ENCODE peak calls at places on chromosomes 12 and 14, in five cellular contexts. One of them, this sample, is unnamed.

GRCh38 chr12:64323006-64323405 is 67.6 kb downstream of the C12orf56 start:
- DNase-seq in mesendoderm: no peak
- DNase-seq in mesenchymal stem cell: no peak
- DNase-seq in IMR-90: no peak
- DNase-seq in neuronal stem cell: no peak
- DNase-seq in this sample: no peak

GRCh38 chr12:82109243-82109642 is 248.9 kb downstream of the CCDC59 start:
- DNase-seq in mesendoderm: no peak
- DNase-seq in mesenchymal stem cell: no peak
- DNase-seq in IMR-90: no peak
- DNase-seq in neuronal stem cell: no peak
- DNase-seq in this sample: no peak

GRCh38 chr12:50642755-50643154 is 121.1 kb upstream of the ATF1 start:
- DNase-seq in mesendoderm: no peak
- DNase-seq in mesenchymal stem cell: no peak
- DNase-seq in IMR-90: no peak
- DNase-seq in neuronal stem cell: no peak
- DNase-seq in this sample: no peak

GRCh38 chr12:62438098-62438692 is 28.4 kb upstream of the MON2 start:
- DNase-seq in mesendoderm: peak; percentile 59
- DNase-seq in mesenchymal stem cell: peak; percentile 50
- DNase-seq in IMR-90: peak; percentile 53
- DNase-seq in neuronal stem cell: peak; percentile 62
- DNase-seq in this sample: peak; percentile 39

GRCh38 chr12:6376965-6377666 is 1.8 kb upstream of the SCNN1A start:
- DNase-seq in mesendoderm: no peak
- DNase-seq in mesenchymal stem cell: no peak
- DNase-seq in IMR-90: no peak
- DNase-seq in neuronal stem cell: no peak
- DNase-seq in this sample: no peak

GRCh38 chr14:92635031-92635430 is 113.4 kb downstream of the LGMN start:
- DNase-seq in mesendoderm: no peak
- DNase-seq in mesenchymal stem cell: no peak
- DNase-seq in IMR-90: no peak
- DNase-seq in neuronal stem cell: no peak
- DNase-seq in this sample: no peak

GRCh38 chr12:98894412-98895085 is 249.5 kb downstream of the APAF1 start:
- DNase-seq in mesendoderm: peak; percentile 49
- DNase-seq in mesenchymal stem cell: no peak
- DNase-seq in IMR-90: no peak
- DNase-seq in neuronal stem cell: no peak
- DNase-seq in this sample: no peak

GRCh38 chr12:18470251-18470650 is 208.9 kb downstream of the PIK3C2G start:
- DNase-seq in mesendoderm: no peak
- DNase-seq in mesenchymal stem cell: no peak
- DNase-seq in IMR-90: no peak
- DNase-seq in neuronal stem cell: no peak
- DNase-seq in this sample: no peak

DNA sequence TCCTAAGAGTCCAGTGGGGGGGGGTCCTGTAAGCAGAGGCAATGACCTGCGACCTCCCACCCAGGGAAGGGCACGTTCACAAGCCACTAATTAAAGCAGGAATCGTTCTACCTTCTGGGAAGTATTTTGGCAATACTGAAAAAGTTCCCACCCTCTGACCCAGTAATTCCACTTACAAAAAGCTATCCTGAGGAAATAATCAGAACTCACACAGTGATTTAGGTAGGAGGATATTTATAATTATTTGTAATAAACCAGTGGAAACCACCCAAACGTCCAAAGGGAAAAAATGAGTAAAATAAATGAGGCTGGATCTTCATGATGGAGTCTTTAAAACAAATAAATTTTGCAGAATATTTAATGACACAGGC is 54.7 kb downstream of the SSH1 start:
- DNase-seq in mesendoderm: no peak
- DNase-seq in mesenchymal stem cell: peak; percentile 67
- DNase-seq in IMR-90: peak; percentile 45
- DNase-seq in neuronal stem cell: no peak
- DNase-seq in this sample: no peak
- H2BK5ac ChIP-seq in mesendoderm: no peak overlapping the region
- H2BK5ac ChIP-seq in mesenchymal stem cell: peak overlapping the region; percentile 33
- H2BK5ac ChIP-seq in IMR-90: peak overlapping the region; percentile 95
- H2BK5ac ChIP-seq in neuronal stem cell: no peak overlapping the region
- H2BK5ac ChIP-seq in this sample: peak overlapping the region; percentile 42

GRCh38 chr14:99520571-99521081 is 39.4 kb downstream of the CCNK start:
- DNase-seq in mesendoderm: peak; percentile 56
- DNase-seq in mesenchymal stem cell: no peak
- DNase-seq in IMR-90: no peak
- DNase-seq in neuronal stem cell: no peak
- DNase-seq in this sample: peak; percentile 37

GRCh38 chr14:99522934-99523660 is 41.9 kb downstream of the CCNK start:
- DNase-seq in mesendoderm: peak; percentile 65
- DNase-seq in mesenchymal stem cell: peak; percentile 41
- DNase-seq in IMR-90: peak; percentile 23
- DNase-seq in neuronal stem cell: peak; percentile 60
- DNase-seq in this sample: no peak

GRCh38 chr14:99522457-99522891 is 41.3 kb downstream of the CCNK start:
- DNase-seq in mesendoderm: peak; percentile 47
- DNase-seq in mesenchymal stem cell: peak; percentile 81
- DNase-seq in IMR-90: peak; percentile 78
- DNase-seq in neuronal stem cell: no peak
- DNase-seq in this sample: no peak

GRCh38 chr14:99521176-99522024 is 40.2 kb downstream of the CCNK start:
- DNase-seq in mesendoderm: no peak
- DNase-seq in mesenchymal stem cell: no peak
- DNase-seq in IMR-90: no peak
- DNase-seq in neuronal stem cell: no peak
- DNase-seq in this sample: no peak

DNA sequence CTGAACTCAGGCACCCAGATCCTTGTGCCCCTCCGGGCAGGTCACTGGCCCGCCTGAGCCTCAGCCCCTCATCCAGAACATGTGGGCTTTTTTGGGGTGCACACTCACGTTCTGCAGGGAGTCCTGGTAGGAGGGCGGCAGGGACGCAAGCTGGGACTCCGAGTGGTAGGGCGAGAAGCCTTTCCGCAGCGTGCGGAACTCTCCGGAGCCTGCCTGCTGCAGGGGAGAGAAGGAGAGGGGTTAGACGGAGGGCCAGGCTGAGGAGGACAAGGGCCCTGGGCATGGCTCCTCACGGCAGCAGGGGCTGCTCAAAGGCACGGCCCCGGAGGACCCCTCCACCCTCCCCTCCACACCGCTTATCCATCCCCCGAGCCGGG is 40.8 kb downstream of the CCNK start:
- DNase-seq in mesendoderm: no peak
- DNase-seq in mesenchymal stem cell: no peak
- DNase-seq in IMR-90: no peak
- DNase-seq in neuronal stem cell: no peak
- DNase-seq in this sample: no peak
- H3K4ac ChIP-seq in mesendoderm: no peak overlapping the region
- H3K4ac ChIP-seq in mesenchymal stem cell: no peak overlapping the region
- H3K4ac ChIP-seq in IMR-90: peak overlapping the region; percentile 39
- H3K4ac ChIP-seq in neuronal stem cell: no peak overlapping the region
- H3K4ac ChIP-seq in this sample: no peak overlapping the region

GRCh38 chr12:115451785-115452736 is 768.1 kb upstream of the TBX3 start:
- DNase-seq in mesendoderm: peak; percentile 92
- DNase-seq in mesenchymal stem cell: peak; percentile 33
- DNase-seq in IMR-90: peak; percentile 10
- DNase-seq in neuronal stem cell: peak; percentile 60
- DNase-seq in this sample: no peak
- H3K4me3 ChIP-seq in mesendoderm: peak overlapping the region; percentile 24
- H3K4me3 ChIP-seq in mesenchymal stem cell: peak overlapping the region; percentile 67
- H3K4me3 ChIP-seq in IMR-90: peak overlapping the region; percentile 30
- H3K4me3 ChIP-seq in neuronal stem cell: peak overlapping the region; percentile 73
- H3K4me3 ChIP-seq in this sample: peak overlapping the region; percentile 44

GRCh38 chr12:4355843-4356327 is 23.6 kb downstream of the FGF23 start:
- DNase-seq in mesendoderm: peak; percentile 92
- DNase-seq in mesenchymal stem cell: peak; percentile 9
- DNase-seq in IMR-90: peak; percentile 8
- DNase-seq in neuronal stem cell: peak; percentile 36
- DNase-seq in this sample: peak; percentile 63
- H2BK5ac ChIP-seq in mesendoderm: no peak overlapping the region
- H2BK5ac ChIP-seq in mesenchymal stem cell: no peak overlapping the region
- H2BK5ac ChIP-seq in IMR-90: no peak overlapping the region
- H2BK5ac ChIP-seq in neuronal stem cell: no peak overlapping the region
- H2BK5ac ChIP-seq in this sample: no peak overlapping the region

DNA sequence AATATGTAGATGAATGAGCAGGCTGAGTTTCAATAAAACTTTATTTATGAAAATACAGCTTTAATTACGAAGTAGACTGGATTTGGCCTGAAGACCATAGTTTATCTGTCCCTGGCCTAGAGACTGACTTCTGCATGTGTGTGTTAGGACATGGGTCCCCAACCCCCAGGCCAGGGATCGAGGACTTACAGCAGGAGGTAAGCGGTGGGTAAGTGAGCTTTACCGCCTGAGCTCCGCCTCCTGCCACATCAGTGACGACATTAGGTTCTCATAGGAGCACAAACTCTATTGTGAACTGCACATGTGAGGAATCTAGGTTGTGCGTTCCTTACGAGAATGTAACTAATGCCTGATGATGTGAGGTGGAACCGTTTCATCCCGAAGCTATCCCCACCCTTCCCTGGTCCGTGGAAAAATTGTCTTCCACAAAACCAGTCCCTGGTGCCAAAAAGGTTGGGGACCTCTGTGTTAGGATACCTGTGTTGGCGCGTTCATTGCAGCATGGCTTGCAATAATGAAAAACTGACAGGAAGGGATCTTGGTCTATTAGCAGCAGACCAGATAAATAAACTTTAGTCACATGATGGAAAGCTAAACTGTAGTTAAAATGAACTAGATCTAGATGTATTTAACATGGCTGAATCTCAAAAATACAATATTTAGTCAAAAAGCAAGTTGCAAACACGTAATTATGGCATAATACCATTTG is 4.1 kb downstream of the GLRX5 start:
- DNase-seq in mesendoderm: no peak
- DNase-seq in mesenchymal stem cell: no peak
- DNase-seq in IMR-90: no peak
- DNase-seq in neuronal stem cell: no peak
- DNase-seq in this sample: no peak
- H3K4ac ChIP-seq in mesendoderm: no peak overlapping the region
- H3K4ac ChIP-seq in mesenchymal stem cell: no peak overlapping the region
- H3K4ac ChIP-seq in IMR-90: no peak overlapping the region
- H3K4ac ChIP-seq in neuronal stem cell: no peak overlapping the region
- H3K4ac ChIP-seq in this sample: peak overlapping the region; percentile 78

DNA sequence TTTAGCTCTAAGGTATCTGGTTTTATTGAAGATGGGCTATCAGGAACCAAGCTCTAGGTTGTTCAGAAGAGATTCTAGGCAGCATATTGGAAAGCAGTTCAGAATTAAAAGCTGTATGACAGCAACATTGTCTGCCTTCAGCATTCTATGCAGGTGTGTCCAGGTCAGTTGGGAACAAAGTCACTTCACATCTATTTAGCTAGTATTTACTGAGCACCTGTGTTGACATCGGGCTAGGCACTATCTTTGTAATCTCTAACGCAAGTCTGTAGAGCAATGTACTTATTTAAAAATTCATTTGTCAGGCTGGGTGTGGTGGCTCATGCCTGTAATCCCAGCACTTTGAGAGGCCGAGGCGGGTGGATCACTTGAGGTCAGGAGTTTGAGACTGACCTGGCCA is 6.8 kb upstream of the EID3 start:
- DNase-seq in mesendoderm: no peak
- DNase-seq in mesenchymal stem cell: no peak
- DNase-seq in IMR-90: no peak
- DNase-seq in neuronal stem cell: no peak
- DNase-seq in this sample: peak; percentile 83
- H3K4me3 ChIP-seq in mesendoderm: no peak overlapping the region
- H3K4me3 ChIP-seq in mesenchymal stem cell: no peak overlapping the region
- H3K4me3 ChIP-seq in IMR-90: no peak overlapping the region
- H3K4me3 ChIP-seq in neuronal stem cell: no peak overlapping the region
- H3K4me3 ChIP-seq in this sample: no peak overlapping the region

GRCh38 chr14:68462683-68463082 is 330.2 kb downstream of the ZFP36L1 start:
- DNase-seq in mesendoderm: no peak
- DNase-seq in mesenchymal stem cell: no peak
- DNase-seq in IMR-90: no peak
- DNase-seq in neuronal stem cell: no peak
- DNase-seq in this sample: no peak
- H2BK5ac ChIP-seq in mesendoderm: no peak overlapping the region
- H2BK5ac ChIP-seq in mesenchymal stem cell: no peak overlapping the region
- H2BK5ac ChIP-seq in IMR-90: no peak overlapping the region
- H2BK5ac ChIP-seq in neuronal stem cell: no peak overlapping the region
- H2BK5ac ChIP-seq in this sample: no peak overlapping the region

GRCh38 chr12:71663561-71664410 is at the start of the genes THAP2 and ZFC3H1:
- DNase-seq in mesendoderm: peak; percentile 100
- DNase-seq in mesenchymal stem cell: peak; percentile 100
- DNase-seq in IMR-90: peak; percentile 100
- DNase-seq in neuronal stem cell: peak; percentile 97
- DNase-seq in this sample: peak; percentile 96

GRCh38 chr12:71665109-71665476 is 992 bp downstream of the THAP2 start:
- DNase-seq in mesendoderm: no peak
- DNase-seq in mesenchymal stem cell: no peak
- DNase-seq in IMR-90: no peak
- DNase-seq in neuronal stem cell: no peak
- DNase-seq in this sample: no peak

GRCh38 chr12:71664411-71665108 is 459 bp downstream of the THAP2 start:
- DNase-seq in mesendoderm: no peak
- DNase-seq in mesenchymal stem cell: no peak
- DNase-seq in IMR-90: peak; percentile 15
- DNase-seq in neuronal stem cell: no peak
- DNase-seq in this sample: no peak

GRCh38 chr12:71661977-71662522 is 1.6 kb downstream of the ZFC3H1 start:
- DNase-seq in mesendoderm: no peak
- DNase-seq in mesenchymal stem cell: peak; percentile 52
- DNase-seq in IMR-90: peak; percentile 84
- DNase-seq in neuronal stem cell: no peak
- DNase-seq in this sample: peak; percentile 7

DNA sequence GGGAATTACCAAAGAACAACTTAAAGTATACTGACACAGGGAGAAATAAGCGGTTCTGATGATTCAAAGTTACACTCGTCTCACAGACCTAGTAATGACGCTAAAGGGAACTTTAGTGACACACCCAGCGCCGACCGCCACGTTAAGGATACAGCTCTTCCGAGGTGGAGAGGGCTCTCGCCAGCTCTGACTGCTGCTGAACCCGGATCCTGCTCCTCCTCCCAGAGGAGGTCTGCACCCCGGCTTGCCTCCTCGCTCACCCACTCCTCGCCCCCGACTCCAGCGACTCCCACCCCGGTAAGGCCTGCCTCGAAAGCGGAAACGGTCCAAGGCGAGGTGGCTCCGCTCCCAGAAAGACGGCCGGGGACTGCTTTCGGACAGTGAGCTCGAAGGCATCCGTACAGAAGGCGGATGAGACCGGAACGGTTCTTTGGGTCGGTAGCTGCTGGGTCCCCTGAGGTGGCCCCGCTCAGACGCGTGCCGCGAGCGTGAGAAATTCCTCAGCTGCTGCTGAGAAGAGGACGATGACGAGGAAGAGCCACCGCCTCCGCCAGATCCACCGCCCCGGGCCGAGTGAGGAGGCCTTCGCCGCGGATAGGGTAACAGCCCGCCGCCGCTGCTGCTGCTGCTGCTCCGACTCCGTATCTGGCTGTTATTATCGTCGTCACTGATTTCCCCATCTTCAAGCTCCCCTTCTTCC is 637 bp downstream of the ZFC3H1 start:
- DNase-seq in mesendoderm: peak; percentile 82
- DNase-seq in mesenchymal stem cell: peak; percentile 88
- DNase-seq in IMR-90: peak; percentile 69
- DNase-seq in neuronal stem cell: peak; percentile 54
- DNase-seq in this sample: peak; percentile 78
- H3K4ac ChIP-seq in mesendoderm: no peak overlapping the region
- H3K4ac ChIP-seq in mesenchymal stem cell: peak overlapping the region; percentile 72
- H3K4ac ChIP-seq in IMR-90: peak overlapping the region; percentile 94
- H3K4ac ChIP-seq in neuronal stem cell: peak overlapping the region; percentile 12
- H3K4ac ChIP-seq in this sample: peak overlapping the region; percentile 95

This sample was measured in trophoblast cell.